ENCODE peak calls at places on chromosomes 13 and 19, in five cellular contexts. S is Panc1, K is endothelial cell of umbilical vein, D is sigmoid colon, H is GM23338. E is an unnamed sample.

GRCh38 chr19:23071087-23071511 is 45.7 kb upstream of the ZNF730 start:
- DNase-seq in K (no peak), H (peak; percentile 71), S (no peak), D (peak; percentile 64), E (no peak)

GRCh38 chr13:73677041-73677589 is 457.1 kb downstream of the KLF12 start:
- DNase-seq in H (no peak), S (no peak), K (peak; percentile 90), D (no peak), E (no peak)

GRCh38 chr13:43661321-43661720 is 125.5 kb downstream of the ENOX1 start:
- DNase-seq in H (no peak), K (no peak), S (no peak), D (no peak), E (no peak)

GRCh38 chr13:97499181-97499580 is 65.2 kb downstream of the RAP2A start:
- DNase-seq in H (no peak), K (no peak), S (no peak), D (no peak), E (no peak)

GRCh38 chr13:45718063-45718462 is 15.9 kb downstream of the CBY2 start:
- DNase-seq in H (peak; percentile 85), D (no peak), S (no peak), K (no peak), E (no peak)

GRCh38 chr13:97235549-97236206 is 13.5 kb downstream of the MBNL2 start:
- DNase-seq in S (no peak), D (no peak), K (peak; percentile 64), H (no peak), E (peak; percentile 71)

GRCh38 chr13:63449549-63449948 is 2033.9 kb upstream of the PCDH20 start:
- DNase-seq in H (no peak), D (no peak), S (no peak), K (peak; percentile 3), E (no peak)

GRCh38 chr19:23884363-23884762 is 30.3 kb upstream of the ZNF726 start:
- DNase-seq in K (no peak), H (no peak), D (no peak), S (no peak), E (no peak)

GRCh38 chr13:35512271-35512920 is 35.9 kb upstream of the MAB21L1 start:
- DNase-seq in S (no peak), K (peak; percentile 62), D (peak; percentile 68), H (no peak), E (no peak)

GRCh38 chr19:44548736-44549135 is 19.3 kb upstream of the CEACAM20 start:
- DNase-seq in S (no peak), D (no peak), K (no peak), H (no peak), E (no peak)

GRCh38 chr13:19156013-19156825 is 25.4 kb downstream of the TUBA3C start:
- DNase-seq in D (peak; percentile 40), S (no peak), K (no peak), H (no peak), E (no peak)

GRCh38 chr13:109154546-109154945 is 525.1 kb downstream of the MYO16 start:
- DNase-seq in S (no peak), D (no peak), K (peak; percentile 80), H (no peak), E (no peak)

GRCh38 chr13:28423010-28423409 is 71.9 kb downstream of the FLT1 start:
- DNase-seq in K (no peak), H (no peak), S (no peak), D (peak; percentile 64), E (peak; percentile 21)

GRCh38 chr19:52638601-52639000 is 446 bp upstream of the ZNF83 start:
- DNase-seq in S (no peak), K (no peak), H (peak; percentile 40), D (peak; percentile 66), E (peak; percentile 16)

GRCh38 chr19:40285353-40286234 is 449 bp upstream of the AKT2 start:
- DNase-seq in S (peak; percentile 100), K (peak; percentile 100), D (peak; percentile 100), H (peak; percentile 99), E (peak; percentile 98)

GRCh38 chr19:29671393-29672076 is 6.3 kb downstream of the PLEKHF1 start:
- DNase-seq in D (peak; percentile 72), S (no peak), K (peak; percentile 4), H (peak; percentile 41), E (peak; percentile 72)

GRCh38 chr13:91172160-91172559 is 175.3 kb upstream of the MIR17HG start:
- DNase-seq in D (no peak), K (no peak), S (no peak), H (no peak), E (no peak)

GRCh38 chr13:100533588-100534041 is 55.0 kb downstream of the GGACT start:
- DNase-seq in K (no peak), D (no peak), S (no peak), H (no peak), E (no peak)

GRCh38 chr13:66264976-66265375 is 965.2 kb downstream of the PCDH9 start:
- DNase-seq in H (no peak), S (no peak), K (no peak), D (no peak), E (no peak)

GRCh38 chr19:16825312-16826168 is 3.7 kb upstream of the SIN3B start:
- DNase-seq in H (peak; percentile 83), S (no peak), D (peak; percentile 85), K (peak; percentile 55), E (peak; percentile 39)

GRCh38 chr13:25018729-25019115 is 77.2 kb upstream of the PABPC3 start:
- DNase-seq in K (no peak), H (peak; percentile 50), S (no peak), D (no peak), E (peak; percentile 19)

GRCh38 chr19:843180-843835 is 2.5 kb downstream of the PRTN3 start:
- DNase-seq in H (peak; percentile 79), D (no peak), S (no peak), K (no peak), E (no peak)

GRCh38 chr13:24038846-24039330 is 121.6 kb upstream of the SPATA13 start:
- DNase-seq in D (no peak), H (no peak), K (no peak), S (no peak), E (peak; percentile 16)

GRCh38 chr13:48175200-48175599 is 57.8 kb upstream of the ITM2B start:
- DNase-seq in S (no peak), D (no peak), K (no peak), H (no peak), E (no peak)

GRCh38 chr13:28744091-28744536 is 25.3 kb upstream of the SLC46A3 start:
- DNase-seq in K (peak; percentile 96), D (no peak), S (no peak), H (peak; percentile 44), E (no peak)

GRCh38 chr13:76329004-76329403 is 557.2 kb downstream of the KCTD12 start:
- DNase-seq in D (no peak), H (no peak), K (no peak), S (no peak), E (no peak)

GRCh38 chr13:24254151-24254810 is 55.1 kb upstream of the C1QTNF9 start:
- DNase-seq in H (no peak), K (no peak), D (peak; percentile 62), S (no peak), E (no peak)

GRCh38 chr19:19033176-19033425 is 216 bp downstream of the SUGP2 start:
- DNase-seq in D (no peak), S (no peak), H (no peak), K (no peak), E (no peak)
- H3K27ac ChIP-seq in D (peak overlapping the region; percentile 97), S (peak overlapping the region; percentile 88), H (peak overlapping the region; percentile 93), K (peak overlapping the region; percentile 50), E (peak overlapping the region; percentile 95)

DNA sequence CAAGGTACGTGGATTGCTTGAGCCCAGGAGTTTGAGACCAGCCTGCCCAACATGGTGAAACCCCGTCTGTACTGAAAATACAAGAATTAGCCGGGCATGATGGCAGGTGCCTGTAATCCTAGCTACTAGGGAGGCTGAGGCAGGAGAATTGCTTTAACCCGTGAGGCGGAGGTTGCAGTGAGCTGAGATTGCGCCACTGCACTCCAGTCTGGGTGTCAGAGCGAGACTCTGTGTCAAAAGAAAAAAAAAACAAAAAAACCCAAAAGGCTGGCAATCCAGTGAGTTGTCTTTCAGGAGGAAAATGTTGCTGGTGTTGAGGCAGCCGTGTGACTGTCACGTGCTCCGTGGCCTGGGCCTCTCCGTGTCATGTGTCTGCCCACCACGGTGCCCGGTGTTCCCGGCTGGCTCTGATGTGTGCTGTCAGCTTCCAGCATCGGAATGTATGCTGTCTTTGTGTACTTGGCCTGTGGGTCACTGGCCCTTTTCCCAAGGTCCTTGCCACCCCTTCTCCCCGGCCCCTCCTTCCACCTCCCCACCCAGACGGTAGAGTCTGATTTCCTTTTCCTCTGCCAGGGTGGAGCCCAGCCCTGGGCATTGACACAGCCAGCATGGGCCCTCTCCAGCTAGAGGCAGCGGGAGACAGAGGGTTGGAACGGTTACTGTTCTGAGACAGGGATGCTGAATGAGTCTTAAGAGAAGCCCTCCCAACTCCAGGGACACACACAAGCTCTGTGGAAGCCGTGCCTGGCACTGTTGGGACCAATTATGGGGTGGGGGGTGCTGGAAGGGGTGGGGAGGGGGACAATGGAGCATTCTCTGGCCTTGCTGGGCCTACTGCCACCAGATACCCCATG is 7.2 kb upstream of the TUBB4A start:
- DNase-seq in S (no peak), D (peak; percentile 70), K (no peak), H (no peak), E (no peak)
- H3K4me1 ChIP-seq in S (no peaks in the 10 kb centered on the region), D (no peaks in the 10 kb centered on the region), K (no peaks in the 10 kb centered on the region), H (no peaks in the 10 kb centered on the region), E (no peaks in the 10 kb centered on the region)

DNA sequence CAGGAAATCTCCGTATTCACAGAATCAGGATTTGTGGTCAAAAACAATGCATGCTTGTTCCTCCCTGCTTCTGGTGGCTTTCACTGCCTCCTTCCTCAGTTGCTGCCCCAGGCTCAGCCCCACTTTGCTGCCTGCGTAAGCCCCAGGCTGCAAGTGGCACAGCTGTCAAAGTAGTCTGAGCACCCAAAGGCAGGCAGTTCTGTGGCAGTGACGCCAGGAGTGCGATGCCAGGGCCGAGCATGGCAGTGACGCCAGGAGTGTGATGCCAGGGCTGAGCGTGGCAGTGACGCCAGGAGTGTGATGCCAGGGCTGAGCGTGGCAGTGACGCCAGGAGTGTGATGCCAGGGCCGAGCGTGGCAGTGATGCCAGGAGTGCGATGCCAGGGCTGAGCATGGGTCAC is 77.3 kb upstream of the GPR183 start:
- DNase-seq in S (no peak), D (no peak), H (no peak), K (no peak), E (no peak)
- TF ChIP-seq POLR2AphosphoS5 in S (no peak), D (no peak), H (no peak), K (no peak), E (no peak)

GRCh38 chr19:38702278-38702677 is 42.0 kb downstream of the CAPN12 start:
- DNase-seq in K (no peak), D (no peak), H (no peak), S (no peak), E (no peak)

GRCh38 chr19:38706792-38707511 is 37.3 kb downstream of the CAPN12 start:
- DNase-seq in H (peak; percentile 41), D (no peak), S (no peak), K (peak; percentile 46), E (no peak)

GRCh38 chr19:38705197-38706019 is 38.9 kb downstream of the CAPN12 start:
- DNase-seq in K (no peak), D (no peak), H (no peak), S (no peak), E (no peak)

GRCh38 chr19:38703509-38703908 is 40.8 kb downstream of the CAPN12 start:
- DNase-seq in S (no peak), D (no peak), K (no peak), H (no peak), E (no peak)

DNA sequence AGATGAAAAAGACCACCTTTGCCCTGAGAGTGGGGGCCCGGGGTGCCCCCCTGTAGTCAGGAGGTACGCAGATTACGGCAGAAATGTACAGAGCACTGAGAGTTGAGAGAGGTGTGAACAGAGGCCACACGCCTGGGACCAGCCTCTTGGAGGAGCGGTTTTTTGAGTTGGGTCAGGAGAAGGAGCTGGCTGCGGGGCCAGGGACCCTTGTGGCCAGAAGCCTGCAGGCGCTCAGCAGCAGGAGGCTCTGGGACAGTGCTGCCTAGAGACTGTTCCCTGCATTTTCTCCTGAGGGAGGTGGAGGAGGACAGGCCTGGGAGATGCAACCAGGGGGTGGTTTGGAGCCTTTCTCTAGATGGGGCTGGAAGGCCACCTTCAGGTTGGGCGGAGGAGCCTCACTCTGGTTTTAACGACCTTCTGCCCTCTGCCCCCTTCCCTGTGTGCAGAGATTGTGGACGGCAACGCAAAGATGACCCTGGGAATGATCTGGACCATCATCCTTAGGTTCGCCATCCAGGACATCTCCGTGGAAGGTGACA is 39.7 kb downstream of the CAPN12 start:
- DNase-seq in S (no peak), D (no peak), H (no peak), K (no peak), E (no peak)
- H3K27ac ChIP-seq in S (peak overlapping the region; percentile 65), D (peak overlapping the region; percentile 78), H (peak overlapping the region; percentile 74), K (no peak overlapping the region), E (no peak overlapping the region)

E was measured in transverse colon.